ENCODE peak calls at places on chromosome 9, in ten cellular contexts. R, Y, J, I, P, B, T, M, K and L are unnamed samples.

GRCh38 chr9:128098936-128099931 is 28.3 kb downstream of the PTGES2 start:
- DNase-seq in M (no peak), K (no peak), I (no peak), Y (peak; percentile 58), R (no peak), P (no peak), B (no peak), T (no peak), J (no peak), L (no peak)

GRCh38 chr9:109323771-109324170 is 2.9 kb upstream of the EPB41L4B start:
- DNase-seq in Y (no peak), J (no peak), I (no peak), R (no peak), P (no peak), M (no peak), B (no peak), K (no peak), T (no peak), L (no peak)

GRCh38 chr9:82924243-82924605 is 138.7 kb downstream of the RASEF start:
- DNase-seq in I (no peak), Y (no peak), M (no peak), B (no peak), J (peak; percentile 58), R (no peak), K (no peak), P (no peak), T (no peak), L (no peak)

GRCh38 chr9:134210908-134211810 is 46.8 kb upstream of the RNU6ATAC start:
- DNase-seq in T (no peak), I (no peak), P (peak; percentile 53), Y (no peak), R (no peak), M (no peak), J (no peak), K (no peak), B (peak; percentile 75), L (no peak)

GRCh38 chr9:118129541-118129940 is 425.3 kb downstream of the TLR4 start:
- DNase-seq in M (no peak), I (no peak), B (no peak), R (no peak), Y (no peak), P (no peak), T (no peak), K (no peak), J (no peak), L (no peak)

GRCh38 chr9:27683181-27683580 is 109.9 kb upstream of the C9orf72 start:
- DNase-seq in I (no peak), Y (no peak), R (no peak), M (no peak), K (no peak), P (no peak), B (no peak), T (no peak), J (no peak), L (no peak)

GRCh38 chr9:117307701-117308100 is 107.2 kb downstream of the ASTN2 start:
- DNase-seq in I (no peak), R (no peak), Y (no peak), M (no peak), B (no peak), T (no peak), K (no peak), P (no peak), J (no peak), L (no peak)

GRCh38 chr9:135566552-135566951 is 5.0 kb downstream of the PAEP start:
- DNase-seq in B (no peak), I (no peak), K (no peak), J (no peak), T (no peak), Y (no peak), R (no peak), P (no peak), M (no peak), L (no peak)

GRCh38 chr9:3497406-3497805 is 28.4 kb downstream of the RFX3 start:
- DNase-seq in Y (peak; percentile 77), T (no peak), P (no peak), R (no peak), K (no peak), M (no peak), J (no peak), I (no peak), B (no peak), L (no peak)

GRCh38 chr9:86464242-86464641 is 110.0 kb upstream of the TUT7 start:
- DNase-seq in K (no peak), R (no peak), M (no peak), Y (peak; percentile 58), T (no peak), P (no peak), I (no peak), J (no peak), B (no peak), L (no peak)

GRCh38 chr9:14062449-14063187 is 251.3 kb downstream of the NFIB start:
- DNase-seq in K (no peak), I (no peak), M (no peak), T (no peak), J (no peak), R (no peak), B (no peak), P (no peak), Y (peak; percentile 38), L (no peak)

GRCh38 chr9:272251-273213 is 57.9 kb downstream of the DOCK8 start:
- DNase-seq in B (no peak), Y (no peak), K (peak; percentile 89), R (peak; percentile 75), I (no peak), M (no peak), P (no peak), J (no peak), T (no peak), L (peak; percentile 75)

GRCh38 chr9:98708933-98709911 is at the start of gene GABBR2:
- DNase-seq in J (peak; percentile 74), I (peak; percentile 15), M (peak; percentile 59), P (no peak), T (no peak), K (no peak), Y (no peak), B (no peak), R (no peak), L (no peak)

GRCh38 chr9:36192196-36192595 is 1.5 kb downstream of the CLTA start:
- DNase-seq in R (no peak), M (peak; percentile 37), Y (peak; percentile 22), P (no peak), T (no peak), B (no peak), I (no peak), K (no peak), J (peak; percentile 45), L (no peak)

GRCh38 chr9:68515304-68516017 is 25.2 kb downstream of the TMEM252 start:
- DNase-seq in R (no peak), M (no peak), T (no peak), Y (peak; percentile 98), I (peak; percentile 31), P (no peak), B (no peak), J (no peak), K (no peak), L (no peak)

GRCh38 chr9:97437151-97437550 is 25.3 kb downstream of the TDRD7 start:
- DNase-seq in R (no peak), T (no peak), P (no peak), B (no peak), K (no peak), J (no peak), Y (no peak), I (no peak), M (no peak), L (no peak)
- H3K4me3 ChIP-seq in R (no peak overlapping the region), T (no peak overlapping the region), P (no peak overlapping the region), B (no peak overlapping the region), K (no peak overlapping the region), J (no peak overlapping the region), Y (no peak overlapping the region), I (no peak overlapping the region), M (no peak overlapping the region), L (no peak overlapping the region)

GRCh38 chr9:124291801-124292396 is 34.1 kb downstream of the NEK6 start:
- DNase-seq in B (no peak), K (peak; percentile 77), I (no peak), P (no peak), Y (peak; percentile 15), T (no peak), R (peak; percentile 67), M (peak; percentile 80), J (no peak), L (peak; percentile 75)
- TF ChIP-seq CTCF in B (no peak), K (peak; percentile 21), I (no peak), P (no peak), Y (no peak), T (no peak), R (no peak), M (no peak), J (no peak), L (peak; percentile 43)

GRCh38 chr9:130171226-130172148 is 717 bp upstream of the NCS1 start:
- DNase-seq in T (no peak), P (no peak), R (no peak), B (no peak), K (no peak), Y (no peak), M (no peak), I (no peak), J (no peak), L (no peak)

GRCh38 chr9:130174025-130174424 is 1.8 kb downstream of the NCS1 start:
- DNase-seq in P (no peak), R (no peak), B (no peak), Y (no peak), K (no peak), M (no peak), I (no peak), T (no peak), J (no peak), L (no peak)

GRCh38 chr9:130172161-130172857 is at the start of gene NCS1:
- DNase-seq in Y (peak; percentile 68), T (peak; percentile 82), P (peak; percentile 85), J (peak; percentile 84), R (peak; percentile 21), I (peak; percentile 53), M (peak; percentile 89), B (peak; percentile 46), K (no peak), L (no peak)

GRCh38 chr9:130173462-130173876 is 1.3 kb downstream of the NCS1 start:
- DNase-seq in B (no peak), P (no peak), R (no peak), K (no peak), J (no peak), T (no peak), I (no peak), Y (no peak), M (no peak), L (no peak)

GRCh38 chr9:130172858-130173461 is 756 bp downstream of the NCS1 start:
- DNase-seq in B (no peak), M (peak; percentile 40), J (peak; percentile 60), Y (no peak), K (no peak), T (peak; percentile 42), I (no peak), R (no peak), P (no peak), L (no peak)
- H3K4me3 ChIP-seq in B (peak overlapping the region; percentile 68), M (peak overlapping the region; percentile 97), J (peak overlapping the region; percentile 85), Y (peak overlapping the region; percentile 65), K (no peak overlapping the region), T (peak overlapping the region; percentile 36), I (peak overlapping the region; percentile 86), R (peak overlapping the region; percentile 57), P (peak overlapping the region; percentile 52), L (no peak overlapping the region)

DNA sequence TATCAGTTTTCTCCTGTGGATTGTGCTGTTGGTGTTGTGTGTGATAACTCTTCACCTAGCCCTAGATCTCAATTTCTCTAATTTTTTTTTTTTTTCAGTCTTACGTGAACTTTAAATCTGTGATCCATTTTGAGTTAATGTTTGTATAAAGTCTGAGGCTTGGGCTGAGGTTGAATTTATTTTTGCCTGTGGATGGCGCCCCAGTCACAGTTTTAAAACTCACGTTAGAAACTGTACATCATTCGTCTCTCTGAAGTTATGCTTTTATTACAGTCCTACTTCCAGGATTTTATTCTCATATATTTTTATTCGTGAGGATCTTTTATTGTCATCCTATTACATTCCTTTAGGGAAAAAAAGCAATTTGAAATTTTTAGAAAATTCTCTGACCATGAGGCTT is 103.1 kb downstream of the EHMT1 start:
- DNase-seq in I (no peak), R (no peak), Y (no peak), B (no peak), J (no peak), K (no peak), P (no peak), M (no peak), T (no peak), L (no peak)
- TF ChIP-seq CTCF in I (no peak), R (no peak), Y (peak; percentile 27), B (no peak), J (peak; percentile 48), K (peak; percentile 15), P (peak; percentile 10), M (no peak), T (no peak), L (no peak)